ENCODE peak calls at places on chromosome 2, in four cellular contexts. I, N, M and Y are unnamed samples.

GRCh38 chr2:208252766-208253492 is 1.9 kb downstream of the IDH1 start:
- DNase-seq in M (peak; percentile 48), I (peak; percentile 50), N (no peak), Y (no peak)

GRCh38 chr2:186126181-186126580 is 359.9 kb upstream of the ZC3H15 start:
- DNase-seq in I (no peak), M (no peak), N (no peak), Y (no peak)

GRCh38 chr2:5360081-5360480 is 332.1 kb upstream of the SOX11 start:
- DNase-seq in I (no peak), N (no peak), M (no peak), Y (no peak)

GRCh38 chr2:48344441-48344756 is 185.6 kb upstream of the STON1 start:
- DNase-seq in I (no peak), N (no peak), M (no peak), Y (no peak)

GRCh38 chr2:159128191-159128590 is 158.3 kb downstream of the WDSUB1 start:
- DNase-seq in N (no peak), M (no peak), I (no peak), Y (no peak)

GRCh38 chr2:241547781-241548450 is 10.6 kb upstream of the BOK start:
- DNase-seq in I (no peak), M (no peak), N (no peak), Y (no peak)

GRCh38 chr2:218400930-218401833 is 1.5 kb downstream of the CTDSP1 start:
- DNase-seq in M (peak; percentile 95), I (peak; percentile 58), N (no peak), Y (no peak)

GRCh38 chr2:72754628-72755320 is 71.1 kb downstream of the EXOC6B start:
- DNase-seq in I (no peak), N (no peak), M (peak; percentile 89), Y (no peak)

GRCh38 chr2:220227272-220227920 is 600.0 kb downstream of the SLC4A3 start:
- DNase-seq in N (no peak), I (no peak), M (no peak), Y (no peak)

GRCh38 chr2:211455225-211455841 is 898.9 kb downstream of the CPS1 start:
- DNase-seq in M (peak; percentile 49), I (peak; percentile 23), N (peak; percentile 46), Y (peak; percentile 39)

GRCh38 chr2:239054921-239055320 is 207.0 kb downstream of the TWIST2 start:
- DNase-seq in N (no peak), M (no peak), I (no peak), Y (no peak)

GRCh38 chr2:239055756-239056493 is 208.0 kb downstream of the TWIST2 start:
- DNase-seq in M (no peak), N (no peak), I (no peak), Y (no peak)

GRCh38 chr2:239058746-239059145 is 210.9 kb downstream of the TWIST2 start:
- DNase-seq in N (no peak), I (no peak), M (no peak), Y (no peak)

GRCh38 chr2:239057533-239057932 is 209.6 kb downstream of the TWIST2 start:
- DNase-seq in N (no peak), M (no peak), I (no peak), Y (no peak)

GRCh38 chr2:239056611-239057010 is 208.7 kb downstream of the TWIST2 start:
- DNase-seq in N (no peak), M (no peak), I (no peak), Y (no peak)
- TF ChIP-seq TCF7L2 in N (no peak), M (no peak), I (no peak), Y (no peak)

GRCh38 chr2:40284797-40285196 is 167.1 kb downstream of the SLC8A1 start:
- DNase-seq in I (no peak), N (no peak), M (no peak), Y (no peak)
- TF ChIP-seq TCF7L2 in I (no peak), N (no peak), M (no peak), Y (no peak)

DNA sequence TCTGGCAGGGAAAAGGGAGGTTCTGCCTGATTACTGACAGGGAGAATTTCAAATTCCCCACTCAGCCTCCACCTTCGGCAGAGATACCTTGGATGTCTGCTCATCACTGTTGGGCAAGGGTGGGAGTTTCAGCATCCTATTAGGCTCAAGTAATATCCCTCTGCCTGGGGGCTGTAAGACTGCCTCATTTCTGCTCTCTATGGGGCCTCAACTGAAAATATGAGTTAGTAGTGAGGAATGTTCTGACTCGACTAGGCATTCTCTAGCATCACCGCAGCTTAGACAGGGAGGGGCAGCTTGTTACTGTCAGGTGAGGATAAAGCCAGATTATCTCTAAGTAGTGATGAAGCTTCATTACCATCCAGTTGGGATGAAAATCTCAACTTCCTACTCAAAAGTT is 87.7 kb upstream of the LRP1B start:
- DNase-seq in N (no peak), M (no peak), I (no peak), Y (no peak)
- TF ChIP-seq TCF7L2 in N (no peak), M (no peak), I (no peak), Y (no peak)

GRCh38 chr2:188940171-188940570 is 34.0 kb upstream of the COL3A1 start:
- DNase-seq in I (no peak), N (no peak), M (no peak), Y (no peak)
- TF ChIP-seq TCF7L2 in I (no peak), N (no peak), M (no peak), Y (no peak)

GRCh38 chr2:136010126-136010525 is 24.7 kb upstream of the DARS1 start:
- DNase-seq in M (no peak), N (no peak), I (no peak), Y (no peak)
- TF ChIP-seq TCF7L2 in M (no peak), N (no peak), I (no peak), Y (no peak)

DNA sequence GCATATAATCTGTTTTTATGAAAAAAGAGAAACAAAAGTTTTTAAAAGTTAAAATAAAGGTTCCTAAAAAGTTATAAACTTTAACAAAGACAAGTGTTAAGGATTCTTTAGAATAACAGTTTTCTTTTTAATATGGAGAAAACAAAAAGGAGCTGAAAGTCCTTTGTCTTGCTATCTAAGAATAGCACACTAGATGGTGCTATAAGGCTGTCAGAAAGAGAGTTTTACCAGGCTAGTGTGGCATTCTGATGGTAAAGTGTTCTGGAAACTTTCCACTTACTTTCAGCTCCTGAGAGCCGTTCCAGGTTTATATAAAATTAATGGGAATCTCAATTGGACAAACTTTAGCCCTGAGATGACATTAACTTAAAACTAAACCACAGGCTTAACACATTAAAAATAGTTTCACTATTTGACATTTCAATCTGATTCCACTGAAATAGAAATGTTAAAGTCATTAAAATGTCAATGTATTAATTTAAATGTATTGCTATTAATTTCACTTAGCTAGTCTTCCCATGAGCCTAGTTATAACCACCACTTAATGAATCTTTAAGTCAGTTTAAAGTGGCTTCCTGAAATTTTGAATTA is 3.7 kb downstream of the FBXO48 start:
- DNase-seq in N (no peak), I (peak; percentile 72), M (peak; percentile 68), Y (peak; percentile 62)
- TF ChIP-seq TCF7L2 in N (no peak), I (no peak), M (no peak), Y (no peak)

DNA sequence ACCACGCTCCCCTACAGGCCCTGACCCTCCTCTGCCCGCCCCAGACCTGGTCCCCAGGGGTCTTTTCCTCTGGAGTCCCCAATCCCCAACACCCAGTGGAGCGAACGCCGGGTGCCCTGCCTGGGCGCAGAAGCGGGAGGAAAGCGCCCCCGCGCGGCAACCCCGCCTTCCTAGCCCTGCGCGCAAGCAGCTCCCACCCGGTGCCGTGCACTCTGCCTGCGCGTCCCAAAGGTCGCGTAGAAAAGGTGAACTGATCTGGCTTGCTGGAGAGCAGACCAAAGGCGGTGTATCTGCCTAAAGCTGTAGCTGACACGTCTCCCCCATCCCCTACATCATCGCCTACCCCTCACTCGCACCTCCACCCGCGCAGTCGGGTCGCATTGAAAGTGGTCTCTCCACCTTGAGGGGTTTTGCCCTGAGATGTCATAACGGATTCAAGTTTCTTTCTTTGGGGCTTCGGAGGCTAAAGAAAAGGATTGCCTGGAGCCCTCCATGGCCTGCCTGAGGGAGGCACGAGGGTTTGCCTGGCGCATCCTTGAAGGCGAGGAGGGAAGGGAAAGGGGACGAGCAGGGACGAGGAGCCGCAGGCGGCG is 5.7 kb downstream of the GAD1 start:
- DNase-seq in I (no peak), M (no peak), N (no peak), Y (no peak)
- TF ChIP-seq TCF7L2 in I (no peak), M (no peak), N (no peak), Y (no peak)

GRCh38 chr2:213152065-213152794 is 818 bp upstream of the IKZF2 start:
- DNase-seq in N (no peak), M (peak; percentile 27), I (peak; percentile 39), Y (peak; percentile 2)
- TF ChIP-seq TCF7L2 in N (no peak), M (no peak), I (no peak), Y (no peak)

DNA sequence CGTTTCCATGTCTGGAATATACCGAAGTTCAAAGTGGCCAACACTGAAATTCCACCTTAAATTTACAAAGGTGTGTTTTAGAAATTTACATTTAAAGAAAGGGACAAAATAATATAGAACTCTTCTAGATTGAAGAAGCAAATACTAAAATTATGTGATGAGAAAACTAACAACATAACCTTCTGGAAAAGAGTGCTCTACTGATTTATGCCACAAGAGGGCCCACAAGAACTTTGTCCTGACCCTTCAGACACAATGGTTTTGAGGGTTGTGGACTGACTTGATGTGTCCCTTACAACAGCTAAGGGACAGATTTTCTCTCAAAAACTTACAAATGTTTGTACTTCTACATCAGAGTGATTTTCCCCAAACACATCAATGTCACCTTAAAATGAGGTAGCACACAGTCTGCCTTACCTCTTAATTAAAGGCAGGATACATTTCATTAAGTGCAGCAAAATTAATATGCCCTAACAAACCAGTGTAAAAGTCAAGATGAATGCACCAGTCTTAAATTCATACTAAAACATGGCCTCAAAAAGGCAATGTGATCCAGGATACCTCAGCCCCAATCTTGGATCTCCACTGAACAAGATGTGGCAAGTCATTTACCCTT is 36.2 kb downstream of the EIF2AK3 start:
- DNase-seq in I (peak; percentile 68), M (peak; percentile 65), N (peak; percentile 58), Y (peak; percentile 41)
- TF ChIP-seq TCF7L2 in I (no peak), M (no peak), N (no peak), Y (no peak)